ENCODE peak calls at places on chromosomes 12 and 14, in eight cellular contexts. One of them, this sample, is unnamed.
A peak's percentile ranks its signal among the peaks of the same experiment; 100 is the strongest.

GRCh38 chr14:87046960-87047359 is 946.0 kb downstream of the GALC start:
- DNase-seq in Panc1: no peak
- DNase-seq in neural progenitor cell: no peak
- DNase-seq in brain microvascular endothelial cell: no peak
- DNase-seq in lung: no peak
- DNase-seq in lower lobe of right lung: no peak
- DNase-seq in heart left ventricle: no peak
- DNase-seq in bronchial epithelial cell: no peak
- DNase-seq in this sample: no peak

GRCh38 chr12:129179941-129180340 is 326.7 kb downstream of the GLT1D1 start:
- DNase-seq in Panc1: no peak
- DNase-seq in neural progenitor cell: no peak
- DNase-seq in brain microvascular endothelial cell: no peak
- DNase-seq in lung: no peak
- DNase-seq in lower lobe of right lung: no peak
- DNase-seq in heart left ventricle: no peak
- DNase-seq in bronchial epithelial cell: no peak
- DNase-seq in this sample: no peak

GRCh38 chr12:109092484-109093021 is 719 bp downstream of the ALKBH2 start:
- DNase-seq in Panc1: no peak
- DNase-seq in neural progenitor cell: no peak
- DNase-seq in brain microvascular endothelial cell: no peak
- DNase-seq in lung: no peak
- DNase-seq in lower lobe of right lung: no peak
- DNase-seq in heart left ventricle: no peak
- DNase-seq in bronchial epithelial cell: no peak
- DNase-seq in this sample: no peak

GRCh38 chr12:98587084-98587483 is 6.4 kb upstream of the SLC25A3 start:
- DNase-seq in Panc1: no peak
- DNase-seq in neural progenitor cell: no peak
- DNase-seq in brain microvascular endothelial cell: no peak
- DNase-seq in lung: no peak
- DNase-seq in lower lobe of right lung: no peak
- DNase-seq in heart left ventricle: no peak
- DNase-seq in bronchial epithelial cell: no peak
- DNase-seq in this sample: no peak

GRCh38 chr14:50452979-50453705 is 56.5 kb upstream of the CDKL1 start:
- DNase-seq in Panc1: no peak
- DNase-seq in neural progenitor cell: no peak
- DNase-seq in brain microvascular endothelial cell: peak; percentile 53
- DNase-seq in lung: no peak
- DNase-seq in lower lobe of right lung: no peak
- DNase-seq in heart left ventricle: no peak
- DNase-seq in bronchial epithelial cell: peak; percentile 97
- DNase-seq in this sample: peak; percentile 89

GRCh38 chr14:34237677-34238076 is 224.4 kb downstream of the SPTSSA start:
- DNase-seq in Panc1: no peak
- DNase-seq in neural progenitor cell: no peak
- DNase-seq in brain microvascular endothelial cell: no peak
- DNase-seq in lung: no peak
- DNase-seq in lower lobe of right lung: no peak
- DNase-seq in heart left ventricle: no peak
- DNase-seq in bronchial epithelial cell: no peak
- DNase-seq in this sample: no peak

GRCh38 chr12:121005346-121005815 is 10.9 kb downstream of the C12orf43 start:
- DNase-seq in Panc1: peak; percentile 8
- DNase-seq in neural progenitor cell: peak; percentile 77
- DNase-seq in brain microvascular endothelial cell: peak; percentile 52
- DNase-seq in lung: no peak
- DNase-seq in lower lobe of right lung: no peak
- DNase-seq in heart left ventricle: no peak
- DNase-seq in bronchial epithelial cell: peak; percentile 39
- DNase-seq in this sample: peak; percentile 59

GRCh38 chr14:56189306-56189705 is 71.1 kb downstream of the PELI2 start:
- DNase-seq in Panc1: peak; percentile 8
- DNase-seq in neural progenitor cell: no peak
- DNase-seq in brain microvascular endothelial cell: no peak
- DNase-seq in lung: no peak
- DNase-seq in lower lobe of right lung: no peak
- DNase-seq in heart left ventricle: no peak
- DNase-seq in bronchial epithelial cell: peak; percentile 99
- DNase-seq in this sample: peak; percentile 98

GRCh38 chr12:57896139-57896436 is 45.3 kb upstream of the ATP23 start:
- DNase-seq in Panc1: no peak
- DNase-seq in neural progenitor cell: peak; percentile 20
- DNase-seq in brain microvascular endothelial cell: no peak
- DNase-seq in lung: no peak
- DNase-seq in lower lobe of right lung: no peak
- DNase-seq in heart left ventricle: no peak
- DNase-seq in bronchial epithelial cell: no peak
- DNase-seq in this sample: no peak

GRCh38 chr12:58954002-58954401 is 33.7 kb upstream of the LRIG3 start:
- DNase-seq in Panc1: no peak
- DNase-seq in neural progenitor cell: no peak
- DNase-seq in brain microvascular endothelial cell: no peak
- DNase-seq in lung: no peak
- DNase-seq in lower lobe of right lung: no peak
- DNase-seq in heart left ventricle: no peak
- DNase-seq in bronchial epithelial cell: no peak
- DNase-seq in this sample: no peak

GRCh38 chr12:80837342-80837978 is 100.3 kb downstream of the LIN7A start:
- DNase-seq in Panc1: peak; percentile 20
- DNase-seq in neural progenitor cell: peak; percentile 72
- DNase-seq in brain microvascular endothelial cell: peak; percentile 77
- DNase-seq in lung: no peak
- DNase-seq in lower lobe of right lung: no peak
- DNase-seq in heart left ventricle: no peak
- DNase-seq in bronchial epithelial cell: peak; percentile 34
- DNase-seq in this sample: peak; percentile 52

GRCh38 chr12:13559318-13559978 is 362.9 kb downstream of the EMP1 start:
- DNase-seq in Panc1: no peak
- DNase-seq in neural progenitor cell: no peak
- DNase-seq in brain microvascular endothelial cell: no peak
- DNase-seq in lung: no peak
- DNase-seq in lower lobe of right lung: no peak
- DNase-seq in heart left ventricle: no peak
- DNase-seq in bronchial epithelial cell: no peak
- DNase-seq in this sample: peak; percentile 5

GRCh38 chr14:28756896-28757570 is 9.6 kb upstream of the FOXG1 start:
- DNase-seq in Panc1: no peak
- DNase-seq in neural progenitor cell: peak; percentile 80
- DNase-seq in brain microvascular endothelial cell: peak; percentile 14
- DNase-seq in lung: no peak
- DNase-seq in lower lobe of right lung: no peak
- DNase-seq in heart left ventricle: no peak
- DNase-seq in bronchial epithelial cell: peak; percentile 43
- DNase-seq in this sample: peak; percentile 66

GRCh38 chr14:103126088-103126872 is 3.0 kb downstream of the TNFAIP2 start:
- DNase-seq in Panc1: no peak
- DNase-seq in neural progenitor cell: no peak
- DNase-seq in brain microvascular endothelial cell: no peak
- DNase-seq in lung: no peak
- DNase-seq in lower lobe of right lung: peak; percentile 50
- DNase-seq in heart left ventricle: peak; percentile 24
- DNase-seq in bronchial epithelial cell: no peak
- DNase-seq in this sample: no peak

GRCh38 chr12:115319641-115320040 is 635.7 kb upstream of the TBX3 start:
- DNase-seq in Panc1: no peak
- DNase-seq in neural progenitor cell: no peak
- DNase-seq in brain microvascular endothelial cell: no peak
- DNase-seq in lung: no peak
- DNase-seq in lower lobe of right lung: no peak
- DNase-seq in heart left ventricle: no peak
- DNase-seq in bronchial epithelial cell: no peak
- DNase-seq in this sample: no peak

GRCh38 chr12:115320967-115321366 is 637.0 kb upstream of the TBX3 start:
- DNase-seq in Panc1: no peak
- DNase-seq in neural progenitor cell: no peak
- DNase-seq in brain microvascular endothelial cell: no peak
- DNase-seq in lung: no peak
- DNase-seq in lower lobe of right lung: no peak
- DNase-seq in heart left ventricle: peak; percentile 55
- DNase-seq in bronchial epithelial cell: no peak
- DNase-seq in this sample: no peak

GRCh38 chr12:115322275-115322674 is 638.3 kb upstream of the TBX3 start:
- DNase-seq in Panc1: no peak
- DNase-seq in neural progenitor cell: no peak
- DNase-seq in brain microvascular endothelial cell: peak; percentile 41
- DNase-seq in lung: no peak
- DNase-seq in lower lobe of right lung: no peak
- DNase-seq in heart left ventricle: no peak
- DNase-seq in bronchial epithelial cell: peak; percentile 94
- DNase-seq in this sample: peak; percentile 91

GRCh38 chr12:115323223-115323905 is 639.4 kb upstream of the TBX3 start:
- DNase-seq in Panc1: no peak
- DNase-seq in neural progenitor cell: no peak
- DNase-seq in brain microvascular endothelial cell: no peak
- DNase-seq in lung: no peak
- DNase-seq in lower lobe of right lung: no peak
- DNase-seq in heart left ventricle: no peak
- DNase-seq in bronchial epithelial cell: peak; percentile 91
- DNase-seq in this sample: peak; percentile 90

DNA sequence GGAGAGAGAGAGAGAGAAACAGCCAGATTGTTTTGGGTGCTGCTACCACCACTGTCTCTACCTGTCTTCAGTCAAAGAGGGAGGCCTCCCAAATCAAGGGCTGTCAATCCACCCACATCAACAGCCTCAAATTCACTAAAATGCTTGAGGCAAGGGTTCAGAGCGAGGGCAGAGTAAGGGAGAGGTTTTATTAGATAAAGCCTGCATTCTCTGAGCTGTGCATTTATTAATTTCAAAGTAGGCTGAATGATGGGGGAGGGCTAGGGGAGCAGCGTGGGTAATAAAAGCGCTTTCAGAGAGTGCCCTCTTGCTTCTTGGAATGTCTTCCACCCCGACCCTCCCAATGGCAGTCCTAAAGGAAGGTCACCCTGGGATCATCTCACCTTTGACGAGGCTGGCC is 636.5 kb upstream of the TBX3 start:
- DNase-seq in Panc1: no peak
- DNase-seq in neural progenitor cell: no peak
- DNase-seq in brain microvascular endothelial cell: no peak
- DNase-seq in lung: no peak
- DNase-seq in lower lobe of right lung: no peak
- DNase-seq in heart left ventricle: no peak
- DNase-seq in bronchial epithelial cell: no peak
- DNase-seq in this sample: no peak
- H3K4me3 ChIP-seq in Panc1: no peak overlapping the region
- H3K4me3 ChIP-seq in neural progenitor cell: no peak overlapping the region
- H3K4me3 ChIP-seq in brain microvascular endothelial cell: no peak overlapping the region
- H3K4me3 ChIP-seq in lung: no peak overlapping the region
- H3K4me3 ChIP-seq in lower lobe of right lung: no peak overlapping the region
- H3K4me3 ChIP-seq in heart left ventricle: no peak overlapping the region
- H3K4me3 ChIP-seq in bronchial epithelial cell: no peak overlapping the region
- H3K4me3 ChIP-seq in this sample: no peak overlapping the region

GRCh38 chr12:132551271-132552120 is 58.9 kb downstream of the LRCOL1 start:
- DNase-seq in Panc1: no peak
- DNase-seq in neural progenitor cell: no peak
- DNase-seq in brain microvascular endothelial cell: no peak
- DNase-seq in lung: no peak
- DNase-seq in lower lobe of right lung: no peak
- DNase-seq in heart left ventricle: no peak
- DNase-seq in bronchial epithelial cell: no peak
- DNase-seq in this sample: no peak

GRCh38 chr12:132550830-132551229 is 59.6 kb downstream of the LRCOL1 start:
- DNase-seq in Panc1: no peak
- DNase-seq in neural progenitor cell: no peak
- DNase-seq in brain microvascular endothelial cell: no peak
- DNase-seq in lung: no peak
- DNase-seq in lower lobe of right lung: no peak
- DNase-seq in heart left ventricle: no peak
- DNase-seq in bronchial epithelial cell: no peak
- DNase-seq in this sample: no peak

GRCh38 chr12:132548430-132549058 is 58.6 kb downstream of the FBRSL1 start:
- DNase-seq in Panc1: no peak
- DNase-seq in neural progenitor cell: no peak
- DNase-seq in brain microvascular endothelial cell: no peak
- DNase-seq in lung: no peak
- DNase-seq in lower lobe of right lung: no peak
- DNase-seq in heart left ventricle: no peak
- DNase-seq in bronchial epithelial cell: no peak
- DNase-seq in this sample: no peak

GRCh38 chr12:132549059-132549458 is 59.1 kb downstream of the FBRSL1 start:
- DNase-seq in Panc1: no peak
- DNase-seq in neural progenitor cell: no peak
- DNase-seq in brain microvascular endothelial cell: no peak
- DNase-seq in lung: no peak
- DNase-seq in lower lobe of right lung: no peak
- DNase-seq in heart left ventricle: no peak
- DNase-seq in bronchial epithelial cell: no peak
- DNase-seq in this sample: no peak

GRCh38 chr12:132550014-132550802 is 60.2 kb downstream of the LRCOL1 start:
- DNase-seq in Panc1: no peak
- DNase-seq in neural progenitor cell: peak; percentile 82
- DNase-seq in brain microvascular endothelial cell: no peak
- DNase-seq in lung: no peak
- DNase-seq in lower lobe of right lung: no peak
- DNase-seq in heart left ventricle: no peak
- DNase-seq in bronchial epithelial cell: no peak
- DNase-seq in this sample: no peak
- TF ChIP-seq CTCF in Panc1: no peak
- TF ChIP-seq CTCF in neural progenitor cell: no peak
- TF ChIP-seq CTCF in brain microvascular endothelial cell: no peak
- TF ChIP-seq CTCF in lung: no peak
- TF ChIP-seq CTCF in lower lobe of right lung: no peak
- TF ChIP-seq CTCF in heart left ventricle: no peak
- TF ChIP-seq CTCF in bronchial epithelial cell: no peak
- TF ChIP-seq CTCF in this sample: no peak

GRCh38 chr12:4440187-4440941 is 5.3 kb downstream of the FGF6 start:
- DNase-seq in Panc1: no peak
- DNase-seq in neural progenitor cell: peak; percentile 48
- DNase-seq in brain microvascular endothelial cell: no peak
- DNase-seq in lung: no peak
- DNase-seq in lower lobe of right lung: no peak
- DNase-seq in heart left ventricle: no peak
- DNase-seq in bronchial epithelial cell: no peak
- DNase-seq in this sample: no peak
- H3K4me3 ChIP-seq in Panc1: no peak overlapping the region
- H3K4me3 ChIP-seq in neural progenitor cell: no peak overlapping the region
- H3K4me3 ChIP-seq in brain microvascular endothelial cell: no peak overlapping the region
- H3K4me3 ChIP-seq in lung: no peak overlapping the region
- H3K4me3 ChIP-seq in lower lobe of right lung: no peak overlapping the region
- H3K4me3 ChIP-seq in heart left ventricle: no peak overlapping the region
- H3K4me3 ChIP-seq in bronchial epithelial cell: no peak overlapping the region
- H3K4me3 ChIP-seq in this sample: no peak overlapping the region

DNA sequence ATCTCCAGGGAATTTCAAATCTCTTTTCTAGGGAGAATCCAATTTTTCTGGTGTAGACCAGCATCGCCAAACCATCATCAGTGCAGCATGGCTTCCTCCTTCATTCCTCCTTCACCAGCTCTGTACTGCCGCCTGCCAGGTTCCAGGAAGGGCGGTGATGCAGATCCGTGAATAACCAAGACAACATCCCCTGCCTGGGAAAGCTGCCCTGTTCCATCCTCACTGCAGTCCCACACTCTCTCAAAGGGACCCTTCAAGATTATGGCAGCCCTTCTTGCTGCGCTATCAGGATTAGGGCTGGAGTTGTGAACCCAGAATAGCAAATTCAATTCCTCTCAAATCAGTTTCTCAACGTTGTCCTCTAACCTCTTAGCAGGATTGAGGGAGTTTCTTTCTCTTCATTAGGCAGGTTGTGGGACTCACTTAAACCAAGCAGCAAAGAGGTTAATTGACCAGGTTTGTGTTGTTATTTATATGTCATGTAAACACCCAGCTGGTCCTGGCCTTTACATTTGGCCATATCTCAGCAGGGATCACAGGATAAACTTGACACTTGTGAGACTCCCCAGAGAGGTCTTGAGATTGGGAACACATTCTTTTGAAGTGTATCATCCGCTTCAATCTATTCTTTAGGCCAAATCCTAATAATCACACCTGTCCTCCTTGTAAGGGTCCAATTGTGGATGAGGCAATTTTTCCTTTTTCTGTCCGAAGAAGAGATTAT is 26.2 kb downstream of the TMEM30B start:
- DNase-seq in Panc1: no peak
- DNase-seq in neural progenitor cell: peak; percentile 22
- DNase-seq in brain microvascular endothelial cell: no peak
- DNase-seq in lung: no peak
- DNase-seq in lower lobe of right lung: no peak
- DNase-seq in heart left ventricle: no peak
- DNase-seq in bronchial epithelial cell: no peak
- DNase-seq in this sample: no peak
- TF ChIP-seq CTCF in Panc1: no peak
- TF ChIP-seq CTCF in neural progenitor cell: no peak
- TF ChIP-seq CTCF in brain microvascular endothelial cell: no peak
- TF ChIP-seq CTCF in lung: no peak
- TF ChIP-seq CTCF in lower lobe of right lung: no peak
- TF ChIP-seq CTCF in heart left ventricle: no peak
- TF ChIP-seq CTCF in bronchial epithelial cell: no peak
- TF ChIP-seq CTCF in this sample: no peak

This sample was measured in epithelial cell of esophagus.